ENCODE peak calls at places on chromosomes 5 and 9, in ten cellular contexts. One of them, this sample, is unnamed.

GRCh38 chr5:72558383-72558782 is 51.2 kb upstream of the ZNF366 start:
- DNase-seq in MM.1S: no peak
- DNase-seq in endothelial cell of umbilical vein: no peak
- DNase-seq in pancreas: no peak
- DNase-seq in upper lobe of right lung: no peak
- DNase-seq in foreskin fibroblast: no peak
- DNase-seq in coronary artery: no peak
- DNase-seq in hepatocyte: no peak
- DNase-seq in effector memory CD4-positive, alpha-beta T cell: no peak
- DNase-seq in CD8-positive, alpha-beta memory T cell: no peak
- DNase-seq in this sample: no peak

GRCh38 chr9:114025196-114025753 is 52.8 kb downstream of the AMBP start:
- DNase-seq in MM.1S: no peak
- DNase-seq in endothelial cell of umbilical vein: no peak
- DNase-seq in pancreas: no peak
- DNase-seq in upper lobe of right lung: no peak
- DNase-seq in foreskin fibroblast: no peak
- DNase-seq in coronary artery: no peak
- DNase-seq in hepatocyte: no peak
- DNase-seq in effector memory CD4-positive, alpha-beta T cell: no peak
- DNase-seq in CD8-positive, alpha-beta memory T cell: no peak
- DNase-seq in this sample: no peak

GRCh38 chr9:34254966-34255825 is 73.9 kb downstream of the KIF24 start:
- DNase-seq in MM.1S: no peak
- DNase-seq in endothelial cell of umbilical vein: no peak
- DNase-seq in pancreas: peak
- DNase-seq in upper lobe of right lung: no peak
- DNase-seq in foreskin fibroblast: peak
- DNase-seq in coronary artery: no peak
- DNase-seq in hepatocyte: no peak
- DNase-seq in effector memory CD4-positive, alpha-beta T cell: no peak
- DNase-seq in CD8-positive, alpha-beta memory T cell: no peak
- DNase-seq in this sample: no peak

GRCh38 chr9:91810286-91810905 is 139.6 kb downstream of the ROR2 start:
- DNase-seq in MM.1S: no peak
- DNase-seq in endothelial cell of umbilical vein: no peak
- DNase-seq in pancreas: no peak
- DNase-seq in upper lobe of right lung: no peak
- DNase-seq in foreskin fibroblast: no peak
- DNase-seq in coronary artery: peak
- DNase-seq in hepatocyte: no peak
- DNase-seq in effector memory CD4-positive, alpha-beta T cell: no peak
- DNase-seq in CD8-positive, alpha-beta memory T cell: no peak
- DNase-seq in this sample: no peak

GRCh38 chr5:42753099-42753498 is 3.5 kb upstream of the CCDC152 start:
- DNase-seq in MM.1S: no peak
- DNase-seq in endothelial cell of umbilical vein: no peak
- DNase-seq in pancreas: no peak
- DNase-seq in upper lobe of right lung: no peak
- DNase-seq in foreskin fibroblast: no peak
- DNase-seq in coronary artery: no peak
- DNase-seq in hepatocyte: no peak
- DNase-seq in effector memory CD4-positive, alpha-beta T cell: no peak
- DNase-seq in CD8-positive, alpha-beta memory T cell: no peak
- DNase-seq in this sample: no peak

GRCh38 chr5:6593148-6594016 is 39.5 kb downstream of the NSUN2 start:
- DNase-seq in MM.1S: no peak
- DNase-seq in endothelial cell of umbilical vein: no peak
- DNase-seq in pancreas: no peak
- DNase-seq in upper lobe of right lung: no peak
- DNase-seq in foreskin fibroblast: no peak
- DNase-seq in coronary artery: no peak
- DNase-seq in hepatocyte: no peak
- DNase-seq in effector memory CD4-positive, alpha-beta T cell: no peak
- DNase-seq in CD8-positive, alpha-beta memory T cell: no peak
- DNase-seq in this sample: no peak

GRCh38 chr5:5979761-5980570 is 398.4 kb downstream of the MED10 start:
- DNase-seq in MM.1S: no peak
- DNase-seq in endothelial cell of umbilical vein: no peak
- DNase-seq in pancreas: no peak
- DNase-seq in upper lobe of right lung: no peak
- DNase-seq in foreskin fibroblast: no peak
- DNase-seq in coronary artery: no peak
- DNase-seq in hepatocyte: no peak
- DNase-seq in effector memory CD4-positive, alpha-beta T cell: no peak
- DNase-seq in CD8-positive, alpha-beta memory T cell: no peak
- DNase-seq in this sample: no peak

GRCh38 chr5:43601454-43602260 is 1.3 kb upstream of the NNT start:
- DNase-seq in MM.1S: peak
- DNase-seq in endothelial cell of umbilical vein: peak
- DNase-seq in pancreas: no peak
- DNase-seq in upper lobe of right lung: no peak
- DNase-seq in foreskin fibroblast: peak
- DNase-seq in coronary artery: no peak
- DNase-seq in hepatocyte: no peak
- DNase-seq in effector memory CD4-positive, alpha-beta T cell: no peak
- DNase-seq in CD8-positive, alpha-beta memory T cell: no peak
- DNase-seq in this sample: no peak

GRCh38 chr5:67010684-67011409 is 185.8 kb downstream of the CD180 start:
- DNase-seq in MM.1S: no peak
- DNase-seq in endothelial cell of umbilical vein: peak
- DNase-seq in pancreas: no peak
- DNase-seq in upper lobe of right lung: no peak
- DNase-seq in foreskin fibroblast: peak
- DNase-seq in coronary artery: no peak
- DNase-seq in hepatocyte: no peak
- DNase-seq in effector memory CD4-positive, alpha-beta T cell: no peak
- DNase-seq in CD8-positive, alpha-beta memory T cell: no peak
- DNase-seq in this sample: peak

GRCh38 chr5:78745985-78746384 is 97.4 kb upstream of the LHFPL2 start:
- DNase-seq in MM.1S: no peak
- DNase-seq in endothelial cell of umbilical vein: no peak
- DNase-seq in pancreas: no peak
- DNase-seq in upper lobe of right lung: no peak
- DNase-seq in foreskin fibroblast: peak
- DNase-seq in coronary artery: no peak
- DNase-seq in hepatocyte: no peak
- DNase-seq in effector memory CD4-positive, alpha-beta T cell: no peak
- DNase-seq in CD8-positive, alpha-beta memory T cell: no peak
- DNase-seq in this sample: peak

GRCh38 chr5:33091571-33092363 is 349.0 kb upstream of the TARS1 start:
- DNase-seq in MM.1S: no peak
- DNase-seq in endothelial cell of umbilical vein: no peak
- DNase-seq in pancreas: no peak
- DNase-seq in upper lobe of right lung: no peak
- DNase-seq in foreskin fibroblast: peak
- DNase-seq in coronary artery: no peak
- DNase-seq in hepatocyte: no peak
- DNase-seq in effector memory CD4-positive, alpha-beta T cell: no peak
- DNase-seq in CD8-positive, alpha-beta memory T cell: no peak
- DNase-seq in this sample: peak

GRCh38 chr5:170297589-170298462 is at the start of gene LCP2:
- DNase-seq in MM.1S: peak
- DNase-seq in endothelial cell of umbilical vein: no peak
- DNase-seq in pancreas: no peak
- DNase-seq in upper lobe of right lung: no peak
- DNase-seq in foreskin fibroblast: no peak
- DNase-seq in coronary artery: peak
- DNase-seq in hepatocyte: no peak
- DNase-seq in effector memory CD4-positive, alpha-beta T cell: peak
- DNase-seq in CD8-positive, alpha-beta memory T cell: no peak
- DNase-seq in this sample: no peak

GRCh38 chr9:8599937-8600336 is 800.4 kb upstream of the DMAC1 start:
- DNase-seq in MM.1S: no peak
- DNase-seq in endothelial cell of umbilical vein: no peak
- DNase-seq in pancreas: no peak
- DNase-seq in upper lobe of right lung: no peak
- DNase-seq in foreskin fibroblast: no peak
- DNase-seq in coronary artery: no peak
- DNase-seq in hepatocyte: no peak
- DNase-seq in effector memory CD4-positive, alpha-beta T cell: no peak
- DNase-seq in CD8-positive, alpha-beta memory T cell: no peak
- DNase-seq in this sample: no peak

GRCh38 chr9:127039492-127039891 is 82.9 kb downstream of the ANGPTL2 start:
- DNase-seq in MM.1S: no peak
- DNase-seq in endothelial cell of umbilical vein: no peak
- DNase-seq in pancreas: no peak
- DNase-seq in upper lobe of right lung: no peak
- DNase-seq in foreskin fibroblast: no peak
- DNase-seq in coronary artery: no peak
- DNase-seq in hepatocyte: no peak
- DNase-seq in effector memory CD4-positive, alpha-beta T cell: no peak
- DNase-seq in CD8-positive, alpha-beta memory T cell: no peak
- DNase-seq in this sample: no peak

GRCh38 chr9:99822596-99823391 is 1.1 kb downstream of the NR4A3 start:
- DNase-seq in MM.1S: peak
- DNase-seq in endothelial cell of umbilical vein: peak
- DNase-seq in pancreas: peak
- DNase-seq in upper lobe of right lung: peak
- DNase-seq in foreskin fibroblast: peak
- DNase-seq in coronary artery: peak
- DNase-seq in hepatocyte: peak
- DNase-seq in effector memory CD4-positive, alpha-beta T cell: no peak
- DNase-seq in CD8-positive, alpha-beta memory T cell: peak
- DNase-seq in this sample: no peak

GRCh38 chr9:75130621-75131020 is 42.3 kb downstream of the OSTF1 start:
- DNase-seq in MM.1S: no peak
- DNase-seq in endothelial cell of umbilical vein: no peak
- DNase-seq in pancreas: no peak
- DNase-seq in upper lobe of right lung: no peak
- DNase-seq in foreskin fibroblast: peak
- DNase-seq in coronary artery: no peak
- DNase-seq in hepatocyte: no peak
- DNase-seq in effector memory CD4-positive, alpha-beta T cell: no peak
- DNase-seq in CD8-positive, alpha-beta memory T cell: no peak
- DNase-seq in this sample: no peak

DNA sequence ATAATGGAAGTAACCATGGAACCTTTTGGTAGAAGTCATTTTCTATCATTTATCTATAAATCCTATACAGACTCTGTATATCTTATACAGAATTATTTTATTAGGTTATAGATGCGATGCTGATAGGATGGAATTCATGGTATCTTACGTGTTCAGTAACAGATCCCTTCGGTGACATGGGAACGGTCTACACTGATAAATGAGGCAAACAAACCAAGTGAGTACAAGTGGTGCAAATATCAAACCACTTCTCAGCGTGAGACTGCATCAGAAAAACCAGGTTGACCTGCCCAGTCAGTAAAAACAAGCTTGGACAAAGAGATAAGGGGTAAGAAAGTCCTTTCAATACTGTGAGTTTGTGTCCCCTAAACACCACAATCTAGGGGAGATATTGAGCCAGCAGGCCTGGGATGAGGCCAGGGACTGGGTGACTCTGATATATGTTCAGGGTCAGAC is 215.5 kb downstream of the GAPVD1 start:
- DNase-seq in MM.1S: no peak
- DNase-seq in endothelial cell of umbilical vein: no peak
- DNase-seq in pancreas: no peak
- DNase-seq in upper lobe of right lung: no peak
- DNase-seq in foreskin fibroblast: no peak
- DNase-seq in coronary artery: no peak
- DNase-seq in hepatocyte: no peak
- DNase-seq in effector memory CD4-positive, alpha-beta T cell: no peak
- DNase-seq in CD8-positive, alpha-beta memory T cell: no peak
- DNase-seq in this sample: no peak
- H3K4me3 ChIP-seq in MM.1S: no peak
- H3K4me3 ChIP-seq in endothelial cell of umbilical vein: no peak
- H3K4me3 ChIP-seq in pancreas: no peak
- H3K4me3 ChIP-seq in upper lobe of right lung: no peak
- H3K4me3 ChIP-seq in foreskin fibroblast: no peak
- H3K4me3 ChIP-seq in coronary artery: no peak
- H3K4me3 ChIP-seq in hepatocyte: no peak
- H3K4me3 ChIP-seq in effector memory CD4-positive, alpha-beta T cell: no peak
- H3K4me3 ChIP-seq in CD8-positive, alpha-beta memory T cell: no peak
- H3K4me3 ChIP-seq in this sample: no peak

DNA sequence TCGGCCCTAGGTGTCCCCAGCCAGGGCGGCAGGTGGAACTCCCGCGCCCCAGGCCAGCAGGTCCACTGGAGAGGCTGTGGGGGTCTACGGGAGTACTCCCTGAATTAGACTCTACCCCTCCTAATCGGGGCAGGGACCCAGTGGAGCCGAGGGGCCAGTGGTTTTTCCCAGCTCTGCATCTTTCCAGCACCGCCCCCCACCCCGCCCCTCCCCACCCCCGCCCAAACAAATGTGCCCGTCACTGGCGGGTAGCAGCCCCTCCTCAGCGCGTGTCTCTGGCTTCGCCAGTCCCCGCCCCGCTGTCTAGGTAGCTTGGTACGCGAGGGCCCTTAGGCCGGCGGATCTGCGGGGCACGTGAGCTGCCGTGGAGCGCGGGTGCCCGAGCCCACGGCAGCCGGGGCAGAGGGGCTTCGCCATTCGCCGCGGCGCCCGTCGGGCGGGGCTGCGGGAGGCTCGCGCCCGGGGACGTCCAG is 7.0 kb downstream of the UNC5A start:
- DNase-seq in MM.1S: no peak
- DNase-seq in endothelial cell of umbilical vein: no peak
- DNase-seq in pancreas: no peak
- DNase-seq in upper lobe of right lung: no peak
- DNase-seq in foreskin fibroblast: no peak
- DNase-seq in coronary artery: no peak
- DNase-seq in hepatocyte: peak
- DNase-seq in effector memory CD4-positive, alpha-beta T cell: no peak
- DNase-seq in CD8-positive, alpha-beta memory T cell: no peak
- DNase-seq in this sample: no peak
- H3K4me3 ChIP-seq in MM.1S: no peak
- H3K4me3 ChIP-seq in endothelial cell of umbilical vein: no peak
- H3K4me3 ChIP-seq in pancreas: peak
- H3K4me3 ChIP-seq in upper lobe of right lung: peak
- H3K4me3 ChIP-seq in foreskin fibroblast: no peak
- H3K4me3 ChIP-seq in coronary artery: peak
- H3K4me3 ChIP-seq in hepatocyte: peak
- H3K4me3 ChIP-seq in effector memory CD4-positive, alpha-beta T cell: peak
- H3K4me3 ChIP-seq in CD8-positive, alpha-beta memory T cell: no peak
- H3K4me3 ChIP-seq in this sample: no peak

DNA sequence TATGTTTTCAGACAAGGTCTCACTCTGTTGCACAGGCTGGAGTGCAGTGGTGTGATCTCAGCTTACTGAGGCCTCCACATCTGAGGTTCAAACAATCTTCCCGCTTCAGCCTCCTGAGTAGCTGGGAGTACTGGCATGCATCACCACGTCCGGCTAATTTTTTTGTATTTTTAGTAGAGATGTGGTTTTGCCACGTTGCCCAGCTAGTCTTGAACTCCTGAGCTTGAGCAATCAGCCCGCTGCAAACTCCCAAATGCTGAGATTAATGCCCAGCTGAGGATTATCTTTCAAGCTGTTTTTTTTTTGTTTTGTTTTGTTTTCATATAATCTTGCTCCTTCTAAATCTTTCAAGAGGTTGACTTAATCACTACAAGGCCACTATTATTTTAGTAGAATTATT is 47.3 kb upstream of the SLC28A3 start:
- DNase-seq in MM.1S: no peak
- DNase-seq in endothelial cell of umbilical vein: no peak
- DNase-seq in pancreas: no peak
- DNase-seq in upper lobe of right lung: no peak
- DNase-seq in foreskin fibroblast: no peak
- DNase-seq in coronary artery: no peak
- DNase-seq in hepatocyte: no peak
- DNase-seq in effector memory CD4-positive, alpha-beta T cell: no peak
- DNase-seq in CD8-positive, alpha-beta memory T cell: no peak
- DNase-seq in this sample: no peak
- H3K4me3 ChIP-seq in MM.1S: no peak
- H3K4me3 ChIP-seq in endothelial cell of umbilical vein: no peak
- H3K4me3 ChIP-seq in pancreas: no peak
- H3K4me3 ChIP-seq in upper lobe of right lung: no peak
- H3K4me3 ChIP-seq in foreskin fibroblast: no peak
- H3K4me3 ChIP-seq in coronary artery: no peak
- H3K4me3 ChIP-seq in hepatocyte: no peak
- H3K4me3 ChIP-seq in effector memory CD4-positive, alpha-beta T cell: no peak
- H3K4me3 ChIP-seq in CD8-positive, alpha-beta memory T cell: no peak
- H3K4me3 ChIP-seq in this sample: no peak

GRCh38 chr9:90141723-90142122 is 500.9 kb downstream of the DIRAS2 start:
- DNase-seq in MM.1S: peak
- DNase-seq in endothelial cell of umbilical vein: no peak
- DNase-seq in pancreas: no peak
- DNase-seq in upper lobe of right lung: no peak
- DNase-seq in foreskin fibroblast: peak
- DNase-seq in coronary artery: no peak
- DNase-seq in hepatocyte: peak
- DNase-seq in effector memory CD4-positive, alpha-beta T cell: no peak
- DNase-seq in CD8-positive, alpha-beta memory T cell: no peak
- DNase-seq in this sample: peak
- H3K4me3 ChIP-seq in MM.1S: no peak
- H3K4me3 ChIP-seq in endothelial cell of umbilical vein: no peak
- H3K4me3 ChIP-seq in pancreas: no peak
- H3K4me3 ChIP-seq in upper lobe of right lung: no peak
- H3K4me3 ChIP-seq in foreskin fibroblast: no peak
- H3K4me3 ChIP-seq in coronary artery: no peak
- H3K4me3 ChIP-seq in hepatocyte: no peak
- H3K4me3 ChIP-seq in effector memory CD4-positive, alpha-beta T cell: no peak
- H3K4me3 ChIP-seq in CD8-positive, alpha-beta memory T cell: no peak
- H3K4me3 ChIP-seq in this sample: no peak

This sample was measured in skeletal muscle cell.